ENCODE peak calls at places on chromosome 2, in nine cellular contexts. One of them, this sample, is unnamed.

GRCh38 chr2:24832991-24833671 is 39.9 kb downstream of the CENPO start:
- DNase-seq in natural killer cell treated with Interleukin-12 subunit alpha and Interleukin-12 subunit beta and Interleukin-15 and Interleukin-18, amount 100 ng/mL, for 72 hours: peak
- DNase-seq in germinal center: no peak
- DNase-seq in DMS 273 treated with DMSO at 0.1 percent for 48 hours: no peak
- DNase-seq in SW480: no peak
- DNase-seq in kidney tubule cell: no peak
- DNase-seq in SJSA1: no peak
- DNase-seq in colonic mucosa: no peak
- DNase-seq in NCI-H2171 treated with DMSO at 0.1 percent for 48 hours: peak
- DNase-seq in this sample: no peak

GRCh38 chr2:191066281-191067233 is 52.6 kb upstream of the STAT1 start:
- DNase-seq in natural killer cell treated with Interleukin-12 subunit alpha and Interleukin-12 subunit beta and Interleukin-15 and Interleukin-18, amount 100 ng/mL, for 72 hours: no peak
- DNase-seq in germinal center: no peak
- DNase-seq in DMS 273 treated with DMSO at 0.1 percent for 48 hours: no peak
- DNase-seq in SW480: no peak
- DNase-seq in kidney tubule cell: no peak
- DNase-seq in SJSA1: no peak
- DNase-seq in colonic mucosa: no peak
- DNase-seq in NCI-H2171 treated with DMSO at 0.1 percent for 48 hours: no peak
- DNase-seq in this sample: no peak

GRCh38 chr2:157777425-157777824 is 98.7 kb downstream of the ACVR1 start:
- DNase-seq in natural killer cell treated with Interleukin-12 subunit alpha and Interleukin-12 subunit beta and Interleukin-15 and Interleukin-18, amount 100 ng/mL, for 72 hours: no peak
- DNase-seq in germinal center: no peak
- DNase-seq in DMS 273 treated with DMSO at 0.1 percent for 48 hours: peak
- DNase-seq in SW480: peak
- DNase-seq in kidney tubule cell: peak
- DNase-seq in SJSA1: peak
- DNase-seq in colonic mucosa: peak
- DNase-seq in NCI-H2171 treated with DMSO at 0.1 percent for 48 hours: peak
- DNase-seq in this sample: no peak

GRCh38 chr2:160977854-160978253 is 182.4 kb upstream of the TANK start:
- DNase-seq in natural killer cell treated with Interleukin-12 subunit alpha and Interleukin-12 subunit beta and Interleukin-15 and Interleukin-18, amount 100 ng/mL, for 72 hours: no peak
- DNase-seq in germinal center: no peak
- DNase-seq in DMS 273 treated with DMSO at 0.1 percent for 48 hours: no peak
- DNase-seq in SW480: no peak
- DNase-seq in kidney tubule cell: no peak
- DNase-seq in SJSA1: no peak
- DNase-seq in colonic mucosa: no peak
- DNase-seq in NCI-H2171 treated with DMSO at 0.1 percent for 48 hours: no peak
- DNase-seq in this sample: no peak

GRCh38 chr2:234770081-234770506 is 181.7 kb upstream of the SH3BP4 start:
- DNase-seq in natural killer cell treated with Interleukin-12 subunit alpha and Interleukin-12 subunit beta and Interleukin-15 and Interleukin-18, amount 100 ng/mL, for 72 hours: no peak
- DNase-seq in germinal center: no peak
- DNase-seq in DMS 273 treated with DMSO at 0.1 percent for 48 hours: no peak
- DNase-seq in SW480: no peak
- DNase-seq in kidney tubule cell: no peak
- DNase-seq in SJSA1: no peak
- DNase-seq in colonic mucosa: no peak
- DNase-seq in NCI-H2171 treated with DMSO at 0.1 percent for 48 hours: peak
- DNase-seq in this sample: no peak

GRCh38 chr2:171735991-171736710 is 48.9 kb downstream of the DYNC1I2 start:
- DNase-seq in natural killer cell treated with Interleukin-12 subunit alpha and Interleukin-12 subunit beta and Interleukin-15 and Interleukin-18, amount 100 ng/mL, for 72 hours: no peak
- DNase-seq in germinal center: no peak
- DNase-seq in DMS 273 treated with DMSO at 0.1 percent for 48 hours: no peak
- DNase-seq in SW480: no peak
- DNase-seq in kidney tubule cell: no peak
- DNase-seq in SJSA1: no peak
- DNase-seq in colonic mucosa: no peak
- DNase-seq in NCI-H2171 treated with DMSO at 0.1 percent for 48 hours: no peak
- DNase-seq in this sample: no peak

GRCh38 chr2:109136542-109136941 is 7.5 kb downstream of the SH3RF3 start:
- DNase-seq in natural killer cell treated with Interleukin-12 subunit alpha and Interleukin-12 subunit beta and Interleukin-15 and Interleukin-18, amount 100 ng/mL, for 72 hours: no peak
- DNase-seq in germinal center: no peak
- DNase-seq in DMS 273 treated with DMSO at 0.1 percent for 48 hours: no peak
- DNase-seq in SW480: no peak
- DNase-seq in kidney tubule cell: no peak
- DNase-seq in SJSA1: no peak
- DNase-seq in colonic mucosa: no peak
- DNase-seq in NCI-H2171 treated with DMSO at 0.1 percent for 48 hours: no peak
- DNase-seq in this sample: no peak

GRCh38 chr2:166042768-166043390 is 84.9 kb downstream of the SCN1A start:
- DNase-seq in natural killer cell treated with Interleukin-12 subunit alpha and Interleukin-12 subunit beta and Interleukin-15 and Interleukin-18, amount 100 ng/mL, for 72 hours: no peak
- DNase-seq in germinal center: no peak
- DNase-seq in DMS 273 treated with DMSO at 0.1 percent for 48 hours: no peak
- DNase-seq in SW480: no peak
- DNase-seq in kidney tubule cell: peak
- DNase-seq in SJSA1: no peak
- DNase-seq in colonic mucosa: no peak
- DNase-seq in NCI-H2171 treated with DMSO at 0.1 percent for 48 hours: no peak
- DNase-seq in this sample: peak

GRCh38 chr2:63840081-63840784 is 1.5 kb upstream of the UGP2 start:
- DNase-seq in natural killer cell treated with Interleukin-12 subunit alpha and Interleukin-12 subunit beta and Interleukin-15 and Interleukin-18, amount 100 ng/mL, for 72 hours: no peak
- DNase-seq in germinal center: peak
- DNase-seq in DMS 273 treated with DMSO at 0.1 percent for 48 hours: no peak
- DNase-seq in SW480: peak
- DNase-seq in kidney tubule cell: peak
- DNase-seq in SJSA1: no peak
- DNase-seq in colonic mucosa: peak
- DNase-seq in NCI-H2171 treated with DMSO at 0.1 percent for 48 hours: no peak
- DNase-seq in this sample: no peak

GRCh38 chr2:235286624-235287368 is 207.0 kb upstream of the AGAP1 start:
- DNase-seq in natural killer cell treated with Interleukin-12 subunit alpha and Interleukin-12 subunit beta and Interleukin-15 and Interleukin-18, amount 100 ng/mL, for 72 hours: no peak
- DNase-seq in germinal center: no peak
- DNase-seq in DMS 273 treated with DMSO at 0.1 percent for 48 hours: no peak
- DNase-seq in SW480: no peak
- DNase-seq in kidney tubule cell: peak
- DNase-seq in SJSA1: no peak
- DNase-seq in colonic mucosa: no peak
- DNase-seq in NCI-H2171 treated with DMSO at 0.1 percent for 48 hours: no peak
- DNase-seq in this sample: no peak